ENCODE peak calls at places on chromosomes 6 and 20, in five cellular contexts. L is stomach, I is DND-41, O is tibial nerve, T is GM23338. D is an unnamed sample.

GRCh38 chr20:23116301-23117089 is 30.4 kb upstream of the CD93 start:
- DNase-seq in O (no peak), I (peak), L (no peak), T (no peak), D (no peak)

GRCh38 chr6:107114213-107114871 is 973 bp downstream of the BEND3 start:
- DNase-seq in T (peak), L (peak), O (peak), I (peak), D (peak)

GRCh38 chr6:71388068-71388744 is 99.6 kb downstream of the OGFRL1 start:
- DNase-seq in I (no peak), T (no peak), O (no peak), L (no peak), D (no peak)

GRCh38 chr6:102619585-102619984 is 1226.1 kb downstream of the GRIK2 start:
- DNase-seq in T (peak), O (no peak), L (no peak), I (no peak), D (no peak)

GRCh38 chr6:20691185-20691584 is 156.9 kb downstream of the CDKAL1 start:
- DNase-seq in T (no peak), I (no peak), O (no peak), L (no peak), D (no peak)

GRCh38 chr6:163620670-163621330 is 206.3 kb downstream of the QKI start:
- DNase-seq in L (no peak), I (no peak), O (no peak), T (no peak), D (no peak)

GRCh38 chr6:26521485-26522391 is 16.4 kb upstream of the HMGN4 start:
- DNase-seq in T (peak), L (peak), O (peak), I (no peak), D (peak)

GRCh38 chr6:149515494-149515893 is 30.3 kb downstream of the PPIL4 start:
- DNase-seq in T (no peak), L (no peak), I (no peak), O (no peak), D (no peak)

GRCh38 chr20:46119547-46119946 is 1.4 kb downstream of the CD40 start:
- DNase-seq in I (no peak), O (no peak), T (no peak), L (peak), D (no peak)

GRCh38 chr6:169837529-169838250 is 86.3 kb downstream of the ERMARD start:
- DNase-seq in T (no peak), O (no peak), L (peak), I (no peak), D (peak)

GRCh38 chr6:36492092-36492491 is 49.3 kb downstream of the KCTD20 start:
- DNase-seq in T (no peak), I (no peak), O (no peak), L (no peak), D (no peak)

GRCh38 chr6:145278163-145278807 is 457.0 kb downstream of the EPM2A start:
- DNase-seq in I (no peak), L (no peak), O (no peak), T (no peak), D (no peak)

GRCh38 chr20:24768226-24768625 is 180.8 kb upstream of the CST7 start:
- DNase-seq in I (no peak), O (no peak), L (no peak), T (no peak), D (peak)

GRCh38 chr6:143301204-143301603 is 149.3 kb downstream of the ADAT2 start:
- DNase-seq in I (no peak), L (no peak), T (peak), O (no peak), D (no peak)

GRCh38 chr20:10239954-10240353 is 21.3 kb downstream of the SNAP25 start:
- DNase-seq in T (no peak), L (peak), I (peak), O (no peak), D (no peak)

GRCh38 chr20:50874111-50874757 is 57.0 kb downstream of the ADNP start:
- DNase-seq in O (no peak), T (no peak), L (no peak), I (no peak), D (no peak)

GRCh38 chr6:15623282-15624116 is 39.3 kb downstream of the DTNBP1 start:
- DNase-seq in O (no peak), L (no peak), I (no peak), T (peak), D (no peak)

GRCh38 chr6:44682280-44682679 is 294.8 kb downstream of the CDC5L start:
- DNase-seq in L (no peak), I (no peak), T (no peak), O (no peak), D (no peak)

GRCh38 chr20:17874271-17875105 is 94.1 kb downstream of the SNX5 start:
- DNase-seq in I (no peak), L (no peak), O (no peak), T (no peak), D (no peak)

GRCh38 chr6:1527098-1527497 is 82.6 kb upstream of the FOXC1 start:
- DNase-seq in O (peak), T (peak), I (peak), L (no peak), D (no peak)

GRCh38 chr20:18187020-18187419 is 49.4 kb downstream of the KAT14 start:
- DNase-seq in O (no peak), T (no peak), L (no peak), I (no peak), D (no peak)

GRCh38 chr6:143187173-143187908 is 126.7 kb downstream of the AIG1 start:
- DNase-seq in T (no peak), O (no peak), L (no peak), I (no peak), D (no peak)

DNA sequence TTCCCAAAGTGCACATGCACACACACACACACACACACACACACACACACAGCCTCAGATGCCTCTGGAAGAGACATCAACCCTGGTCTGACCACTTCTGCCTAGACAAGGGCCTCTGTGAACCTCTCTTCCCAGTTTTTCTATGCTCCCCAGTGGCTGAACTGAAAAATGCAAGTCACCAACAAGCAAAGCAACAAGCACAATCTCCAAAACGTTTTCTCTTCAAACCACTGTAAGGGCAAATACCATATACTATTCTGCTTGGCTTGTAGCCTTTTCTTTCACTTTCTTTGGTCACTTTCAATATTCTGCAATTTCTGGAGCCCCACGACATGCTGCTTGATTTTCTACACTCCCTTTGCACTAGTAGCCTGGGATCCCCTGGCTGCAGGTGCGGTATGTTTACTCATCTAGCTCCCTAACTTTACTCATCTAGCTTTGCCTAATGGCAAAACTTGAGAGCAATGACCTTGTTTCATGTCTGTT is 121.4 kb upstream of the DST start:
- DNase-seq in L (no peak), I (no peak), T (peak), O (no peak), D (no peak)
- H3K4me3 ChIP-seq in L (no peak), I (no peak), T (no peak), O (no peak), D (no peak)

DNA sequence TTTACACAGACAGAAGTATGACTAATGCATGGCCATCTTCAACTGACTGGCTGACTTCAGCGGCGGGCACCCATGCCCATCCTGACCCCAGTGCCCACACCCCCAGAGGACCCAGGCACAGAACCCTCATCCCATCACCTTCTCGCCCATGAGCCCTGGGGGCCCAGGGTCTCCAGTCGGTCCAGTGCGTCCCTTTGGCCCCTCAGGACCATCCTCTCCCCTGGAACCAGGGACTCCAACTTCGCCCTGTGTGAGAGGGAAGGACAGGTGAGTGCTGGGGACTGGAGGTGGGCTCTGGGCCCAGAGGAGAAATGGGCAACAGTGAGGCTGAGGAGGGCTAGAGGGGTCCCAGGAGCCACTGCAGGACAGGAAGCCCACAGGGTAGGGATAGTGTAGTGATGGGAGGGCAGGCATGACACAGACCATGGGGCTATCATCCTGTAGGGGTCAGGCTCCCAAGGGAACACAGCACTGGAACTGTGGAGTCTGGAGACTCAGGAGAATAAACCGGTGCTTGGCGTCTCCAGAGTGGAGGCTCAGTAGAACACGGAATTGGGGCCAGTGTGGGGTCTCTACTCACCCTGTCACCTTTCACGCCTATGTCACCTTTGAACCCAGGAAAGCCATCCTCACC is 16.7 kb downstream of the COL11A2 start:
- DNase-seq in L (no peak), I (no peak), O (no peak), T (no peak), D (no peak)
- TF ChIP-seq CTCF in L (no peak), I (no peak), O (no peak), T (no peak), D (no peak)

GRCh38 chr6:125480571-125480970 is 178.8 kb upstream of the HDDC2 start:
- DNase-seq in T (no peak), L (no peak), I (no peak), O (no peak), D (no peak)
- H3K27ac ChIP-seq in T (no peak), L (no peak), I (no peak), O (no peak), D (no peak)

GRCh38 chr6:131821408-131821807 is 13.6 kb downstream of the ENPP1 start:
- DNase-seq in I (no peak), L (no peak), O (no peak), T (no peak), D (no peak)

GRCh38 chr6:131825946-131826345 is 18.1 kb downstream of the ENPP1 start:
- DNase-seq in I (no peak), T (no peak), O (no peak), L (no peak), D (no peak)

GRCh38 chr6:131822119-131822518 is 14.3 kb downstream of the ENPP1 start:
- DNase-seq in O (no peak), I (no peak), T (no peak), L (no peak), D (no peak)

GRCh38 chr6:131819507-131820228 is 11.8 kb downstream of the ENPP1 start:
- DNase-seq in O (no peak), T (no peak), I (no peak), L (no peak), D (no peak)

GRCh38 chr6:131823276-131823902 is 15.6 kb downstream of the ENPP1 start:
- DNase-seq in L (no peak), I (no peak), O (no peak), T (no peak), D (no peak)
- H3K4me3 ChIP-seq in L (no peak), I (no peak), O (no peak), T (no peak), D (no peak)

GRCh38 chr20:63483834-63484233 is 11.4 kb upstream of the KCNQ2 start:
- DNase-seq in I (no peak), O (no peak), T (peak), L (no peak), D (no peak)
- TF ChIP-seq CTCF in I (no peak), O (no peak), T (peak), L (no peak), D (no peak)

DNA sequence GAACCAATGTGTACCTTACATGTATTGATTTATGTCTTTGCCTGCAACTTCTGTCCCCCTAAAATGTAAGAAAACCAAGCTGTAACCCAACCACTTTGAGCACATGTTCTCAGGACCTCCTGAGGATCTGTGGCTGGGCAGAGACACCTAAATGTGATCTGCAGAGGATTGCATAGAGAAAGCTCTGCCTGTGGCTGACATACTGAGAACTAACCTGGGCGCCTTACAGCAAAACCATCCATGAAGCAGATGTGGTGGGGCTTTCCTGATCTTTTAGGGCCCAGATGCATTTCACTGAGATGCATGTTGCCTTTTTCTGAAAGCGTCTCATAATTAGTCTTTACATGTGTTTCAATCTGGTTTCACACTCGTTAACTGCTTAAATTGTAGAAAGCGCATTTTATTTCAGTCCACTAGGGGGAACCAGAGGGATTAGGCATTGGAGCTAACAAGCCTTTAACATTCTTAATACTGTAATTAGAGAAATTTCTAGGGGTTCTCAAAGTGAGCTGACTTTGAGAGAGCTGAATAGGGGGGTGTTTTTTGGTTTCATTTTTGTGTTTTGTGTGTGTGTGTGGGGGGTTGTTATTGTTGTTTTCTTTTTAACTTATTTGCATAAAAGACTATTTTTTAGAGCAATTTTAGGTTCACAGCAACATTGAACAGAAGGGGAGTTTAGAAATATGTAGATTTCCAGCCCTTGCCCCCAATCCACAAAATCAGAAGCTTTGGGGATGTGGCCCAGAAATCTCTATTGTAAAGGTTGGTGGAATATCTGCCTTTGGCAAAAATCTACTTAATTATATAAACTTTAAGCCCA is 50.9 kb upstream of the FAM184A start:
- DNase-seq in O (peak), L (no peak), T (peak), I (peak), D (no peak)
- H3K27ac ChIP-seq in O (no peak), L (peak), T (no peak), I (no peak), D (no peak)

GRCh38 chr6:99617131-99617530 is 10.5 kb downstream of the PRDM13 start:
- DNase-seq in O (no peak), I (no peak), L (no peak), T (no peak), D (no peak)
- H3K4me3 ChIP-seq in O (no peak), I (no peak), L (no peak), T (no peak), D (no peak)

GRCh38 chr6:133855599-133855972 is 33.3 kb upstream of the TCF21 start:
- DNase-seq in I (no peak), L (no peak), O (no peak), T (no peak), D (no peak)

GRCh38 chr6:133854167-133854632 is 34.7 kb upstream of the TCF21 start:
- DNase-seq in I (no peak), L (no peak), O (no peak), T (peak), D (no peak)

GRCh38 chr6:133856911-133857310 is 32.0 kb upstream of the TCF21 start:
- DNase-seq in L (no peak), T (no peak), I (no peak), O (no peak), D (no peak)

GRCh38 chr6:133855994-133856393 is 32.9 kb upstream of the TCF21 start:
- DNase-seq in I (no peak), O (no peak), L (no peak), T (peak), D (no peak)

DNA sequence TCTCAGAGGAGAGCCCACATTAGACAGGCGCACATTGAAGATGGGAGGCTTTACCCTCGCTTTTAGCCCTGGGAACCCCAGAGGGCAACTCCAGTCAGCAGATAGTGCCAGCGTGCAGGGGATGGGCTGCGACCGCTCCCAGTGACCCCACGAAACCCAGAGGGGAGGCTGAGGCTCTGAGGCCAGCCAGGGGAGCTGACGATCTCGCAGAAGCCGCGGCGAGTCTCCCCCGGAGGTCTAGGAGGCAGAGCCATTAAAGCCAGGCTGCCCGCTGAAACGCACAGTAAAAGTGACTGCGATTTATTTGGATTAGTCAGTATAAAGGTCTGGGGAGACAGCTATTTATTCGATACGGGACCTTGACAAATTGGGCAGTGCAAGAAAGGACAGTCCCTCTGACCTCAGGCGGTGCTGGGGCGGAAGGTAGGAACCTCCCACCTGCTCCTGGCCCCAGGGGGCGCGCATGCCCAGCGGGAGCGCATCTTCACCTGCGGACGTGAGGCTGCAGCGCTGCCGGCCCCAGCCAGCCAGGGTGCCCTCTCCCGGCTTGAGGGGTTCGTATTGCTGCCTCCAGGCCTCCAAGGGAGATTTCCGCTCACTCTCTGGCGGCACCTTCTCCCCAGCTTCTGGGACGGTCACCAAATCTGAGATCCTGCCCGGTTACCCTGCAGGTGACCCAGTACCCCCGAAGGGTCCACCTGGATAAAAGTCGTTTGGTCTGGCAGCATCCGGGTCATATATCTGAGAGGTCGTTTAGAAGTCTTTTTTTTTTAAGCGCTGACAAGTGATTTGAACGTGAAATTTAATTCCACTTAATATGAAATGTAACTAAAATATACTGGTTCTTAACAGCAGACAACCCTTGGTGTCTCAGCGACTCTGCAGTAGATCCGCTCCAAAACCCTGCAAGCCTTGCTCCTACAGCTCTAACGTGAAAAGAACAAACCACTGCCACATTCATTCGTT is 34.0 kb upstream of the TCF21 start:
- DNase-seq in L (no peak), I (no peak), T (peak), O (no peak), D (no peak)
- TF ChIP-seq CTCF in L (no peak), I (no peak), T (no peak), O (no peak), D (no peak)

DNA sequence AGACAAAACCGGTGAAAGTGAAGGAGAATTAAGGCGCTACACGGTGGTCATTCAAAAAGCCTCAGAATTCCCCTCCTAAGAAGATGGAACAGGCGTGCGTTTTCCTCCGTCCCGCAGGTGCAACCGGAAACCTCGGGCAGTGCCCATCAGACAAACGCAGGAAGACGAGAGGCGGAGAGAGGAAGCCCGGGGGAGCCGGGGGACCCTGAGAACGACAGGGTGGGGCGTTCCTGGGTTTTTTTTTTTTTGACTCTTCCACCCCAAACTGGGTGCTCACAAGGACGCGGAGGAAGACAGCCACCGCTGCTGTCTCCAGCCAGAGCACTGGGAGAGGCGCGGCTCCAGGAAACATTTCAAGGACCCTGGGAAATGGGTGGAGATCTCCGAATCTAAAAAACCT is 25.4 kb downstream of the TTLL2 start:
- DNase-seq in I (no peak), T (peak), L (no peak), O (no peak), D (no peak)
- H3K27ac ChIP-seq in I (no peak), T (no peak), L (peak), O (no peak), D (no peak)